ENCODE peak calls at places on chromosomes 1 and 21, in eight cellular contexts. One of them, this sample, is unnamed.
A peak's percentile ranks its signal among the peaks of the same experiment; 100 is the strongest.

GRCh38 chr1:59477286-59477685 is 180.4 kb downstream of the FGGY start:
- DNase-seq in heart right ventricle: no peak
- DNase-seq in upper lobe of left lung: no peak
- DNase-seq in A673: no peak
- DNase-seq in NCI-H1092 treated with DMSO at 0.1 percent for 48 hours: no peak
- DNase-seq in nephron progenitor cell: no peak
- DNase-seq in dorsolateral prefrontal cortex: no peak
- DNase-seq in left cardiac atrium: no peak
- DNase-seq in this sample: no peak

GRCh38 chr1:186297439-186297838 is 77.6 kb downstream of the TPR start:
- DNase-seq in heart right ventricle: no peak
- DNase-seq in upper lobe of left lung: no peak
- DNase-seq in A673: peak; percentile 28
- DNase-seq in NCI-H1092 treated with DMSO at 0.1 percent for 48 hours: no peak
- DNase-seq in nephron progenitor cell: no peak
- DNase-seq in dorsolateral prefrontal cortex: no peak
- DNase-seq in left cardiac atrium: no peak
- DNase-seq in this sample: no peak

GRCh38 chr1:70487910-70488665 is 77.0 kb downstream of the CTH start:
- DNase-seq in heart right ventricle: peak; percentile 16
- DNase-seq in upper lobe of left lung: no peak
- DNase-seq in A673: peak; percentile 82
- DNase-seq in NCI-H1092 treated with DMSO at 0.1 percent for 48 hours: peak; percentile 11
- DNase-seq in nephron progenitor cell: peak; percentile 7
- DNase-seq in dorsolateral prefrontal cortex: no peak
- DNase-seq in left cardiac atrium: no peak
- DNase-seq in this sample: no peak

GRCh38 chr1:182615468-182616129 is 11.4 kb upstream of the RGS16 start:
- DNase-seq in heart right ventricle: peak; percentile 51
- DNase-seq in upper lobe of left lung: peak; percentile 62
- DNase-seq in A673: peak; percentile 92
- DNase-seq in NCI-H1092 treated with DMSO at 0.1 percent for 48 hours: peak; percentile 94
- DNase-seq in nephron progenitor cell: no peak
- DNase-seq in dorsolateral prefrontal cortex: peak; percentile 72
- DNase-seq in left cardiac atrium: peak; percentile 77
- DNase-seq in this sample: peak; percentile 75

GRCh38 chr21:27112186-27112585 is 145.3 kb upstream of the ADAMTS5 start:
- DNase-seq in heart right ventricle: no peak
- DNase-seq in upper lobe of left lung: no peak
- DNase-seq in A673: no peak
- DNase-seq in NCI-H1092 treated with DMSO at 0.1 percent for 48 hours: no peak
- DNase-seq in nephron progenitor cell: no peak
- DNase-seq in dorsolateral prefrontal cortex: no peak
- DNase-seq in left cardiac atrium: no peak
- DNase-seq in this sample: no peak

GRCh38 chr1:4652631-4653327 is 1.6 kb upstream of the AJAP1 start:
- DNase-seq in heart right ventricle: peak; percentile 27
- DNase-seq in upper lobe of left lung: peak; percentile 39
- DNase-seq in A673: peak; percentile 49
- DNase-seq in NCI-H1092 treated with DMSO at 0.1 percent for 48 hours: no peak
- DNase-seq in nephron progenitor cell: peak; percentile 86
- DNase-seq in dorsolateral prefrontal cortex: peak; percentile 75
- DNase-seq in left cardiac atrium: peak; percentile 57
- DNase-seq in this sample: peak; percentile 33

GRCh38 chr1:202852163-202852904 is 36.6 kb downstream of the RABIF start:
- DNase-seq in heart right ventricle: no peak
- DNase-seq in upper lobe of left lung: peak; percentile 41
- DNase-seq in A673: peak; percentile 68
- DNase-seq in NCI-H1092 treated with DMSO at 0.1 percent for 48 hours: peak; percentile 10
- DNase-seq in nephron progenitor cell: peak; percentile 39
- DNase-seq in dorsolateral prefrontal cortex: no peak
- DNase-seq in left cardiac atrium: no peak
- DNase-seq in this sample: peak; percentile 47

GRCh38 chr1:29312469-29313466 is 76.4 kb downstream of the PTPRU start:
- DNase-seq in heart right ventricle: no peak
- DNase-seq in upper lobe of left lung: no peak
- DNase-seq in A673: no peak
- DNase-seq in NCI-H1092 treated with DMSO at 0.1 percent for 48 hours: no peak
- DNase-seq in nephron progenitor cell: no peak
- DNase-seq in dorsolateral prefrontal cortex: no peak
- DNase-seq in left cardiac atrium: no peak
- DNase-seq in this sample: no peak

GRCh38 chr1:240282061-240282830 is 190.6 kb downstream of the FMN2 start:
- DNase-seq in heart right ventricle: no peak
- DNase-seq in upper lobe of left lung: no peak
- DNase-seq in A673: no peak
- DNase-seq in NCI-H1092 treated with DMSO at 0.1 percent for 48 hours: no peak
- DNase-seq in nephron progenitor cell: no peak
- DNase-seq in dorsolateral prefrontal cortex: no peak
- DNase-seq in left cardiac atrium: no peak
- DNase-seq in this sample: no peak

GRCh38 chr21:35377505-35378090 is 328.5 kb upstream of the RUNX1 start:
- DNase-seq in heart right ventricle: no peak
- DNase-seq in upper lobe of left lung: no peak
- DNase-seq in A673: no peak
- DNase-seq in NCI-H1092 treated with DMSO at 0.1 percent for 48 hours: no peak
- DNase-seq in nephron progenitor cell: no peak
- DNase-seq in dorsolateral prefrontal cortex: no peak
- DNase-seq in left cardiac atrium: no peak
- DNase-seq in this sample: no peak

GRCh38 chr1:111402083-111402482 is 25.5 kb downstream of the OVGP1 start:
- DNase-seq in heart right ventricle: no peak
- DNase-seq in upper lobe of left lung: no peak
- DNase-seq in A673: no peak
- DNase-seq in NCI-H1092 treated with DMSO at 0.1 percent for 48 hours: no peak
- DNase-seq in nephron progenitor cell: no peak
- DNase-seq in dorsolateral prefrontal cortex: no peak
- DNase-seq in left cardiac atrium: no peak
- DNase-seq in this sample: no peak

GRCh38 chr1:52423771-52424170 is 19.4 kb downstream of the PRPF38A start:
- DNase-seq in heart right ventricle: peak; percentile 9
- DNase-seq in upper lobe of left lung: no peak
- DNase-seq in A673: peak; percentile 45
- DNase-seq in NCI-H1092 treated with DMSO at 0.1 percent for 48 hours: no peak
- DNase-seq in nephron progenitor cell: no peak
- DNase-seq in dorsolateral prefrontal cortex: no peak
- DNase-seq in left cardiac atrium: no peak
- DNase-seq in this sample: no peak

GRCh38 chr1:87968259-87968955 is 639.7 kb downstream of the LMO4 start:
- DNase-seq in heart right ventricle: peak; percentile 58
- DNase-seq in upper lobe of left lung: no peak
- DNase-seq in A673: no peak
- DNase-seq in NCI-H1092 treated with DMSO at 0.1 percent for 48 hours: no peak
- DNase-seq in nephron progenitor cell: peak; percentile 31
- DNase-seq in dorsolateral prefrontal cortex: peak; percentile 40
- DNase-seq in left cardiac atrium: peak; percentile 69
- DNase-seq in this sample: peak; percentile 49

GRCh38 chr1:211724711-211725196 is 49.3 kb upstream of the NEK2 start:
- DNase-seq in heart right ventricle: no peak
- DNase-seq in upper lobe of left lung: no peak
- DNase-seq in A673: no peak
- DNase-seq in NCI-H1092 treated with DMSO at 0.1 percent for 48 hours: no peak
- DNase-seq in nephron progenitor cell: peak; percentile 56
- DNase-seq in dorsolateral prefrontal cortex: no peak
- DNase-seq in left cardiac atrium: no peak
- DNase-seq in this sample: no peak

GRCh38 chr1:70945676-70946075 is 101.9 kb downstream of the PTGER3 start:
- DNase-seq in heart right ventricle: no peak
- DNase-seq in upper lobe of left lung: no peak
- DNase-seq in A673: no peak
- DNase-seq in NCI-H1092 treated with DMSO at 0.1 percent for 48 hours: no peak
- DNase-seq in nephron progenitor cell: no peak
- DNase-seq in dorsolateral prefrontal cortex: no peak
- DNase-seq in left cardiac atrium: no peak
- DNase-seq in this sample: no peak

GRCh38 chr1:218030846-218031245 is 254.2 kb upstream of the RRP15 start:
- DNase-seq in heart right ventricle: no peak
- DNase-seq in upper lobe of left lung: no peak
- DNase-seq in A673: no peak
- DNase-seq in NCI-H1092 treated with DMSO at 0.1 percent for 48 hours: no peak
- DNase-seq in nephron progenitor cell: no peak
- DNase-seq in dorsolateral prefrontal cortex: no peak
- DNase-seq in left cardiac atrium: no peak
- DNase-seq in this sample: no peak

GRCh38 chr1:28510350-28511223 is 4.7 kb downstream of the RCC1 start:
- DNase-seq in heart right ventricle: no peak
- DNase-seq in upper lobe of left lung: no peak
- DNase-seq in A673: peak; percentile 73
- DNase-seq in NCI-H1092 treated with DMSO at 0.1 percent for 48 hours: no peak
- DNase-seq in nephron progenitor cell: no peak
- DNase-seq in dorsolateral prefrontal cortex: no peak
- DNase-seq in left cardiac atrium: no peak
- DNase-seq in this sample: no peak

GRCh38 chr1:183308719-183309118 is 109.5 kb downstream of the NMNAT2 start:
- DNase-seq in heart right ventricle: no peak
- DNase-seq in upper lobe of left lung: no peak
- DNase-seq in A673: no peak
- DNase-seq in NCI-H1092 treated with DMSO at 0.1 percent for 48 hours: no peak
- DNase-seq in nephron progenitor cell: no peak
- DNase-seq in dorsolateral prefrontal cortex: no peak
- DNase-seq in left cardiac atrium: no peak
- DNase-seq in this sample: no peak

GRCh38 chr1:213296558-213296957 is 245.5 kb downstream of the RPS6KC1 start:
- DNase-seq in heart right ventricle: no peak
- DNase-seq in upper lobe of left lung: no peak
- DNase-seq in A673: no peak
- DNase-seq in NCI-H1092 treated with DMSO at 0.1 percent for 48 hours: no peak
- DNase-seq in nephron progenitor cell: no peak
- DNase-seq in dorsolateral prefrontal cortex: no peak
- DNase-seq in left cardiac atrium: no peak
- DNase-seq in this sample: no peak

GRCh38 chr1:119631086-119631432 is 17.0 kb downstream of the ZNF697 start:
- DNase-seq in heart right ventricle: no peak
- DNase-seq in upper lobe of left lung: no peak
- DNase-seq in A673: no peak
- DNase-seq in NCI-H1092 treated with DMSO at 0.1 percent for 48 hours: no peak
- DNase-seq in nephron progenitor cell: no peak
- DNase-seq in dorsolateral prefrontal cortex: no peak
- DNase-seq in left cardiac atrium: no peak
- DNase-seq in this sample: no peak

GRCh38 chr1:90761781-90762589 is 44.9 kb upstream of the BARHL2 start:
- DNase-seq in heart right ventricle: no peak
- DNase-seq in upper lobe of left lung: no peak
- DNase-seq in A673: no peak
- DNase-seq in NCI-H1092 treated with DMSO at 0.1 percent for 48 hours: peak; percentile 59
- DNase-seq in nephron progenitor cell: peak; percentile 19
- DNase-seq in dorsolateral prefrontal cortex: no peak
- DNase-seq in left cardiac atrium: no peak
- DNase-seq in this sample: no peak

GRCh38 chr1:62962794-62963776 is 179.2 kb downstream of the ATG4C start:
- DNase-seq in heart right ventricle: peak; percentile 12
- DNase-seq in upper lobe of left lung: peak; percentile 23
- DNase-seq in A673: peak; percentile 87
- DNase-seq in NCI-H1092 treated with DMSO at 0.1 percent for 48 hours: no peak
- DNase-seq in nephron progenitor cell: peak; percentile 70
- DNase-seq in dorsolateral prefrontal cortex: no peak
- DNase-seq in left cardiac atrium: peak; percentile 36
- DNase-seq in this sample: peak; percentile 58

GRCh38 chr1:207974146-207974545 is 63.2 kb upstream of the CD34 start:
- DNase-seq in heart right ventricle: no peak
- DNase-seq in upper lobe of left lung: no peak
- DNase-seq in A673: no peak
- DNase-seq in NCI-H1092 treated with DMSO at 0.1 percent for 48 hours: no peak
- DNase-seq in nephron progenitor cell: no peak
- DNase-seq in dorsolateral prefrontal cortex: no peak
- DNase-seq in left cardiac atrium: no peak
- DNase-seq in this sample: no peak

GRCh38 chr1:2493691-2494322 is 17.7 kb downstream of the PLCH2 start:
- DNase-seq in heart right ventricle: no peak
- DNase-seq in upper lobe of left lung: no peak
- DNase-seq in A673: no peak
- DNase-seq in NCI-H1092 treated with DMSO at 0.1 percent for 48 hours: no peak
- DNase-seq in nephron progenitor cell: no peak
- DNase-seq in dorsolateral prefrontal cortex: peak; percentile 93
- DNase-seq in left cardiac atrium: no peak
- DNase-seq in this sample: no peak

GRCh38 chr1:232891116-232891515 is 59.3 kb upstream of the NTPCR start:
- DNase-seq in heart right ventricle: no peak
- DNase-seq in upper lobe of left lung: no peak
- DNase-seq in A673: no peak
- DNase-seq in NCI-H1092 treated with DMSO at 0.1 percent for 48 hours: no peak
- DNase-seq in nephron progenitor cell: no peak
- DNase-seq in dorsolateral prefrontal cortex: no peak
- DNase-seq in left cardiac atrium: no peak
- DNase-seq in this sample: no peak

GRCh38 chr1:220952941-220953340 is 73.7 kb downstream of the HLX start:
- DNase-seq in heart right ventricle: no peak
- DNase-seq in upper lobe of left lung: no peak
- DNase-seq in A673: no peak
- DNase-seq in NCI-H1092 treated with DMSO at 0.1 percent for 48 hours: no peak
- DNase-seq in nephron progenitor cell: no peak
- DNase-seq in dorsolateral prefrontal cortex: no peak
- DNase-seq in left cardiac atrium: no peak
- DNase-seq in this sample: no peak

GRCh38 chr1:10101929-10102328 is 69.2 kb downstream of the UBE4B start:
- DNase-seq in heart right ventricle: no peak
- DNase-seq in upper lobe of left lung: no peak
- DNase-seq in A673: no peak
- DNase-seq in NCI-H1092 treated with DMSO at 0.1 percent for 48 hours: no peak
- DNase-seq in nephron progenitor cell: no peak
- DNase-seq in dorsolateral prefrontal cortex: no peak
- DNase-seq in left cardiac atrium: no peak
- DNase-seq in this sample: no peak

GRCh38 chr21:46297311-46298082 is 11.4 kb downstream of the YBEY start:
- DNase-seq in heart right ventricle: peak; percentile 30
- DNase-seq in upper lobe of left lung: no peak
- DNase-seq in A673: peak; percentile 24
- DNase-seq in NCI-H1092 treated with DMSO at 0.1 percent for 48 hours: peak; percentile 45
- DNase-seq in nephron progenitor cell: no peak
- DNase-seq in dorsolateral prefrontal cortex: no peak
- DNase-seq in left cardiac atrium: peak; percentile 54
- DNase-seq in this sample: peak; percentile 76

GRCh38 chr1:75724472-75725022 is at the start of gene ACADM:
- DNase-seq in heart right ventricle: peak; percentile 90
- DNase-seq in upper lobe of left lung: peak; percentile 91
- DNase-seq in A673: peak; percentile 90
- DNase-seq in NCI-H1092 treated with DMSO at 0.1 percent for 48 hours: peak; percentile 81
- DNase-seq in nephron progenitor cell: peak; percentile 91
- DNase-seq in dorsolateral prefrontal cortex: peak; percentile 86
- DNase-seq in left cardiac atrium: peak; percentile 91
- DNase-seq in this sample: peak; percentile 95

GRCh38 chr1:1775364-1776226 is 2.7 kb downstream of the NADK start:
- DNase-seq in heart right ventricle: no peak
- DNase-seq in upper lobe of left lung: peak; percentile 50
- DNase-seq in A673: no peak
- DNase-seq in NCI-H1092 treated with DMSO at 0.1 percent for 48 hours: no peak
- DNase-seq in nephron progenitor cell: no peak
- DNase-seq in dorsolateral prefrontal cortex: no peak
- DNase-seq in left cardiac atrium: no peak
- DNase-seq in this sample: no peak

GRCh38 chr1:87803395-87803794 is 474.7 kb downstream of the LMO4 start:
- DNase-seq in heart right ventricle: no peak
- DNase-seq in upper lobe of left lung: no peak
- DNase-seq in A673: no peak
- DNase-seq in NCI-H1092 treated with DMSO at 0.1 percent for 48 hours: no peak
- DNase-seq in nephron progenitor cell: no peak
- DNase-seq in dorsolateral prefrontal cortex: no peak
- DNase-seq in left cardiac atrium: no peak
- DNase-seq in this sample: no peak

This sample was measured in heart left ventricle.